ENCODE peak calls at places on chromosomes 16 and 17, in six cellular contexts. One of them, this sample, is unnamed.
A peak's percentile ranks its signal among the peaks of the same experiment; 100 is the strongest.

GRCh38 chr17:35609831-35610230 is 22.7 kb downstream of the AP2B1 start:
- DNase-seq in A549: no peak
- DNase-seq in AG10803: no peak
- DNase-seq in colonic mucosa: no peak
- DNase-seq in heart left ventricle: no peak
- DNase-seq in lung: no peak
- DNase-seq in this sample: no peak

GRCh38 chr16:11914759-11915643 is 755 bp downstream of the GSPT1 start:
- DNase-seq in A549: no peak
- DNase-seq in AG10803: peak; percentile 29
- DNase-seq in colonic mucosa: peak; percentile 62
- DNase-seq in heart left ventricle: peak; percentile 50
- DNase-seq in lung: peak; percentile 36
- DNase-seq in this sample: no peak

GRCh38 chr16:27364493-27365141 is 37.4 kb upstream of the IL21R start:
- DNase-seq in A549: peak; percentile 44
- DNase-seq in AG10803: no peak
- DNase-seq in colonic mucosa: peak; percentile 70
- DNase-seq in heart left ventricle: no peak
- DNase-seq in lung: peak; percentile 52
- DNase-seq in this sample: no peak

GRCh38 chr17:2084766-2085647 is 30.1 kb downstream of the HIC1 start:
- DNase-seq in A549: no peak
- DNase-seq in AG10803: peak; percentile 97
- DNase-seq in colonic mucosa: peak; percentile 84
- DNase-seq in heart left ventricle: no peak
- DNase-seq in lung: no peak
- DNase-seq in this sample: peak; percentile 96

GRCh38 chr17:42403150-42403549 is 14.9 kb upstream of the STAT3 start:
- DNase-seq in A549: no peak
- DNase-seq in AG10803: no peak
- DNase-seq in colonic mucosa: peak; percentile 47
- DNase-seq in heart left ventricle: no peak
- DNase-seq in lung: no peak
- DNase-seq in this sample: peak; percentile 34

GRCh38 chr16:4372578-4373355 is 1.1 kb downstream of the VASN start:
- DNase-seq in A549: peak; percentile 54
- DNase-seq in AG10803: peak; percentile 90
- DNase-seq in colonic mucosa: peak; percentile 41
- DNase-seq in heart left ventricle: no peak
- DNase-seq in lung: no peak
- DNase-seq in this sample: peak; percentile 69

GRCh38 chr17:32815460-32815859 is 61.5 kb downstream of the MYO1D start:
- DNase-seq in A549: no peak
- DNase-seq in AG10803: no peak
- DNase-seq in colonic mucosa: no peak
- DNase-seq in heart left ventricle: no peak
- DNase-seq in lung: no peak
- DNase-seq in this sample: no peak

GRCh38 chr16:77289331-77289809 is 90.2 kb downstream of the SYCE1L start:
- DNase-seq in A549: peak; percentile 20
- DNase-seq in AG10803: peak; percentile 71
- DNase-seq in colonic mucosa: no peak
- DNase-seq in heart left ventricle: no peak
- DNase-seq in lung: no peak
- DNase-seq in this sample: peak; percentile 90

GRCh38 chr16:74141015-74141414 is 155.6 kb upstream of the PSMD7 start:
- DNase-seq in A549: no peak
- DNase-seq in AG10803: no peak
- DNase-seq in colonic mucosa: no peak
- DNase-seq in heart left ventricle: no peak
- DNase-seq in lung: no peak
- DNase-seq in this sample: no peak

GRCh38 chr17:14590458-14591250 is 289.8 kb downstream of the HS3ST3B1 start:
- DNase-seq in A549: no peak
- DNase-seq in AG10803: no peak
- DNase-seq in colonic mucosa: no peak
- DNase-seq in heart left ventricle: no peak
- DNase-seq in lung: no peak
- DNase-seq in this sample: no peak

GRCh38 chr17:20922128-20922670 is 120.6 kb downstream of the USP22 start:
- DNase-seq in A549: no peak
- DNase-seq in AG10803: peak; percentile 39
- DNase-seq in colonic mucosa: no peak
- DNase-seq in heart left ventricle: peak; percentile 40
- DNase-seq in lung: no peak
- DNase-seq in this sample: peak; percentile 44

GRCh38 chr16:50683689-50684374 is 2.7 kb upstream of the SNX20 start:
- DNase-seq in A549: no peak
- DNase-seq in AG10803: no peak
- DNase-seq in colonic mucosa: no peak
- DNase-seq in heart left ventricle: no peak
- DNase-seq in lung: no peak
- DNase-seq in this sample: no peak

GRCh38 chr17:71080937-71081336 is 911.6 kb downstream of the KCNJ2 start:
- DNase-seq in A549: no peak
- DNase-seq in AG10803: no peak
- DNase-seq in colonic mucosa: no peak
- DNase-seq in heart left ventricle: no peak
- DNase-seq in lung: no peak
- DNase-seq in this sample: no peak

GRCh38 chr17:71084838-71085237 is 915.5 kb downstream of the KCNJ2 start:
- DNase-seq in A549: no peak
- DNase-seq in AG10803: no peak
- DNase-seq in colonic mucosa: no peak
- DNase-seq in heart left ventricle: no peak
- DNase-seq in lung: no peak
- DNase-seq in this sample: no peak

GRCh38 chr17:71084219-71084618 is 914.9 kb downstream of the KCNJ2 start:
- DNase-seq in A549: peak; percentile 20
- DNase-seq in AG10803: peak; percentile 16
- DNase-seq in colonic mucosa: peak; percentile 51
- DNase-seq in heart left ventricle: no peak
- DNase-seq in lung: peak; percentile 35
- DNase-seq in this sample: peak; percentile 48

GRCh38 chr17:71081666-71082065 is 912.3 kb downstream of the KCNJ2 start:
- DNase-seq in A549: no peak
- DNase-seq in AG10803: no peak
- DNase-seq in colonic mucosa: no peak
- DNase-seq in heart left ventricle: no peak
- DNase-seq in lung: no peak
- DNase-seq in this sample: no peak

DNA sequence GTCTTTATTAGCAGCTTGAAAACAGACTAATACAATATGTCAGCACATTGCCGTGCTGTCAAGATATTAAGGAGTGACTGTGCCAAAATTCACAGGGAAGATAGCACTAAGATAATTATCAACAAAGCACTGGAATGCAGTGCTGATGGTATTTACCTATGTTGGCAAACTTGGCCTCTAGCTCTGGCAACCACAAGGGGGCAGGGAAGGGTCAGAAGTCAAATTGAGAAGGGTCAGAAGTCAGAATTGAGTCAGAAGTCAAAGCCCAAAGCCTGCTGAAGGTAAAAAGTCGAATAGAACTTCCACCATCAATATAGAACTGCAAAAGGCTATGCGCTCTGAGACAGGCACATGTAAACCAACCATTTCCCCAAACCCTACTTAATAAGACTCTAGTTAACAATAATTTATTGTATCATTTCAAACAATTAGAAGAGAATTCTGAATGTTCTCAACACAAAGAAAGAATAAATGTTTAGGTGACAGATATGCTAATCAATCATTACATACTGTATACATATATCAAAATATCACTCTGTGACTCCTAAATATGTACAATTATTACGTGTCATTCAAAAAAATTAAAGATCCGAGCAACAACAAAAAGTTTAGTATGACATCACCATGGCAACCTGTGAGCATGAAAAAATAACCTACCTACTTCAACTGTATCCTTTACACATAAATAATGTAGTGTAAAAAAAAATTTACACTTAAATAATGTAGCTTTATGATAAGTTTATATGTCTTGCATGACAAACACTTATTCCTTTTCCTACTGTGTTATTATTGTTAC is 916.1 kb downstream of the KCNJ2 start:
- DNase-seq in A549: peak; percentile 22
- DNase-seq in AG10803: peak; percentile 16
- DNase-seq in colonic mucosa: peak; percentile 22
- DNase-seq in heart left ventricle: no peak
- DNase-seq in lung: peak; percentile 30
- DNase-seq in this sample: peak; percentile 21
- TF ChIP-seq CTCF in A549: peak; percentile 31
- TF ChIP-seq CTCF in AG10803: peak; percentile 44
- TF ChIP-seq CTCF in colonic mucosa: peak; percentile 28
- TF ChIP-seq CTCF in heart left ventricle: no peak
- TF ChIP-seq CTCF in lung: no peak
- TF ChIP-seq CTCF in this sample: peak; percentile 18

GRCh38 chr17:66837226-66837625 is 2.3 kb downstream of the CACNG5 start:
- DNase-seq in A549: no peak
- DNase-seq in AG10803: no peak
- DNase-seq in colonic mucosa: no peak
- DNase-seq in heart left ventricle: no peak
- DNase-seq in lung: no peak
- DNase-seq in this sample: no peak

GRCh38 chr17:66836063-66837005 is 1.4 kb downstream of the CACNG5 start:
- DNase-seq in A549: no peak
- DNase-seq in AG10803: no peak
- DNase-seq in colonic mucosa: no peak
- DNase-seq in heart left ventricle: no peak
- DNase-seq in lung: no peak
- DNase-seq in this sample: no peak

GRCh38 chr17:66834426-66834918 is 445 bp upstream of the CACNG5 start:
- DNase-seq in A549: no peak
- DNase-seq in AG10803: no peak
- DNase-seq in colonic mucosa: no peak
- DNase-seq in heart left ventricle: no peak
- DNase-seq in lung: no peak
- DNase-seq in this sample: no peak

GRCh38 chr17:66834919-66835454 is at the start of gene CACNG5:
- DNase-seq in A549: peak; percentile 57
- DNase-seq in AG10803: no peak
- DNase-seq in colonic mucosa: no peak
- DNase-seq in heart left ventricle: no peak
- DNase-seq in lung: no peak
- DNase-seq in this sample: no peak

DNA sequence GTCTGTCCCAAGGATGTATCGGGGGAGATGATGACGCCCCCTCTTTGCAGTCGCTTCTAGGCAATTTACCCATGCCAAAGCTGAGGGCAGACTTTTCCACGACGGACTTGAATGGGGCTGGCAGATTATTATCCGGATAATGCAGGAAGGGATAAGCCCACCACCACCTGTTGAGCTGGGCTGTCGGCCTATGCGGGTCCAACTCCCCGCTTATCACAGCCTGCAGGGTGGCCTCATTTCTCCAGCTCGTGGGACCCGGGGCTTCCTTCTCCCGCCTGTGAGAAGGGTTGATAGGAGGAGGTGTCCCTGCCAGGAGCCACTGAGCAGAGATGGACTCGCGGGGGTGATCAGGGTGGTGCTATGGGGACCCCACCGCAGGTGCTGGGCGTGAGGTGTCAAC is 559 bp downstream of the CACNG5 start:
- DNase-seq in A549: no peak
- DNase-seq in AG10803: no peak
- DNase-seq in colonic mucosa: no peak
- DNase-seq in heart left ventricle: no peak
- DNase-seq in lung: no peak
- DNase-seq in this sample: no peak
- H3K4me3 ChIP-seq in A549: peak overlapping the region; percentile 39
- H3K4me3 ChIP-seq in AG10803: no peak overlapping the region
- H3K4me3 ChIP-seq in colonic mucosa: no peak overlapping the region
- H3K4me3 ChIP-seq in heart left ventricle: no peak overlapping the region
- H3K4me3 ChIP-seq in lung: no peak overlapping the region
- H3K4me3 ChIP-seq in this sample: no peak overlapping the region

DNA sequence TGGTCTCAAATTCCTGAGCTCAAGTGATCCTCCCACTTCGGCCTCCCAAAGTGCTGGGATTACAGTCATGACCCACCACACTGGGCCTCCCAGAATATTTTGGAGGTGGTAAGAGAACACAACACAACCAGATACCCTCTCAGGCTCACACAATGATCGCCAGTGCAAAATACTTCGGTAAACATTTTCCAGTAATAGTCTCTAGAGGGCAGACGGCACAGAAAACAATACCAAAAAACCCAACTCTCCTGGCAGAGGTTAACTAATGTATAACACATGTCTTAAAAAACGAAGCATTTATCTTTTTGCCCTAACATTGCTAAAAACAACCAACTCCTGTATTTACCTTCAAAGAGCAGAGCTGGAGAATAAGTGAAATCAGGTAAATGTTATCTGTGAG is 10.5 kb downstream of the NUFIP2 start:
- DNase-seq in A549: no peak
- DNase-seq in AG10803: peak; percentile 49
- DNase-seq in colonic mucosa: no peak
- DNase-seq in heart left ventricle: no peak
- DNase-seq in lung: no peak
- DNase-seq in this sample: no peak
- TF ChIP-seq CTCF in A549: peak; percentile 17
- TF ChIP-seq CTCF in AG10803: peak; percentile 51
- TF ChIP-seq CTCF in colonic mucosa: no peak
- TF ChIP-seq CTCF in heart left ventricle: no peak
- TF ChIP-seq CTCF in lung: no peak
- TF ChIP-seq CTCF in this sample: no peak

GRCh38 chr17:78727057-78727456 is 55.0 kb downstream of the CYTH1 start:
- DNase-seq in A549: no peak
- DNase-seq in AG10803: no peak
- DNase-seq in colonic mucosa: no peak
- DNase-seq in heart left ventricle: no peak
- DNase-seq in lung: no peak
- DNase-seq in this sample: no peak
- H3K4me3 ChIP-seq in A549: no peak overlapping the region
- H3K4me3 ChIP-seq in AG10803: no peak overlapping the region
- H3K4me3 ChIP-seq in colonic mucosa: no peak overlapping the region
- H3K4me3 ChIP-seq in heart left ventricle: no peak overlapping the region
- H3K4me3 ChIP-seq in lung: no peak overlapping the region
- H3K4me3 ChIP-seq in this sample: no peak overlapping the region

GRCh38 chr17:79109584-79109983 is 35.0 kb downstream of the ENGASE start:
- DNase-seq in A549: peak; percentile 50
- DNase-seq in AG10803: no peak
- DNase-seq in colonic mucosa: no peak
- DNase-seq in heart left ventricle: no peak
- DNase-seq in lung: no peak
- DNase-seq in this sample: no peak
- TF ChIP-seq CTCF in A549: peak; percentile 50
- TF ChIP-seq CTCF in AG10803: peak; percentile 2
- TF ChIP-seq CTCF in colonic mucosa: no peak
- TF ChIP-seq CTCF in heart left ventricle: no peak
- TF ChIP-seq CTCF in lung: no peak
- TF ChIP-seq CTCF in this sample: no peak

This sample was measured in foreskin fibroblast.